ENCODE peak calls at places on chromosome 22, in four cellular contexts. J is foreskin melanocyte; S is iPS-NIHi11; N is activated T-cell treated with anti-CD3 and anti-CD28 coated beads, Interleukin-2, amount 50 U/mL, for 72 hours. B is an unnamed sample.

GRCh38 chr22:44534335-44534734 is 36.3 kb upstream of the RTL6 start:
- DNase-seq in J (no peak), S (no peak), N (no peak), B (no peak)

GRCh38 chr22:24482586-24482985 is 12.5 kb upstream of the UPB1 start:
- DNase-seq in J (no peak), S (no peak), N (no peak), B (no peak)

GRCh38 chr22:49034836-49035817 is 792.5 kb downstream of the BRD1 start:
- DNase-seq in J (no peak), S (no peak), N (no peak), B (no peak)

GRCh38 chr22:32868928-32869327 is 67.4 kb downstream of the TIMP3 start:
- DNase-seq in J (no peak), S (no peak), N (no peak), B (no peak)

GRCh38 chr22:21827628-21828267 is 39.7 kb downstream of the MAPK1 start:
- DNase-seq in J (no peak), S (no peak), N (no peak), B (no peak)

GRCh38 chr22:23242473-23243001 is 62.2 kb downstream of the BCR start:
- DNase-seq in J (no peak), S (peak), N (no peak), B (no peak)

GRCh38 chr22:24157783-24158170 is 23.5 kb upstream of the SUSD2 start:
- DNase-seq in J (no peak), S (no peak), N (no peak), B (no peak)

GRCh38 chr22:44584256-44584902 is 86.3 kb upstream of the RTL6 start:
- DNase-seq in J (no peak), S (no peak), N (no peak), B (no peak)

GRCh38 chr22:39214383-39215069 is 30.3 kb downstream of the PDGFB start:
- DNase-seq in J (no peak), S (peak), N (no peak), B (no peak)

GRCh38 chr22:42714768-42715430 is 5.8 kb downstream of the A4GALT start:
- DNase-seq in J (no peak), S (peak), N (no peak), B (no peak)

GRCh38 chr22:49418943-49419342 is 408.7 kb downstream of the BRD1 start:
- DNase-seq in J (no peak), S (no peak), N (no peak), B (no peak)

GRCh38 chr22:23219787-23220484 is 39.6 kb downstream of the BCR start:
- DNase-seq in J (no peak), S (no peak), N (peak), B (no peak)

GRCh38 chr22:49955581-49956417 is 4.8 kb upstream of the PIM3 start:
- DNase-seq in J (no peak), S (no peak), N (no peak), B (no peak)